ENCODE peak calls at places on chromosomes 6 and 20, in six cellular contexts. Q is CD8-positive, alpha-beta T cell; Z is colonic mucosa; W is AG04449; V is lower leg skin; T is bronchial epithelial cell. R is an unnamed sample.

GRCh38 chr6:11030904-11031303 is 13.2 kb downstream of the ELOVL2 start:
- DNase-seq in Q (no peak), Z (no peak), W (no peak), V (no peak), T (no peak), R (no peak)

GRCh38 chr6:140475086-140475485 is 1100.6 kb upstream of the CITED2 start:
- DNase-seq in Q (no peak), Z (no peak), W (no peak), V (no peak), T (peak), R (no peak)

GRCh38 chr6:107784669-107785068 is 39.4 kb downstream of the SCML4 start:
- DNase-seq in Q (no peak), Z (no peak), W (no peak), V (no peak), T (no peak), R (no peak)

GRCh38 chr6:100335999-100336398 is 128.7 kb downstream of the SIM1 start:
- DNase-seq in Q (no peak), Z (no peak), W (no peak), V (no peak), T (no peak), R (no peak)

GRCh38 chr6:56888687-56889086 is 66.2 kb upstream of the BEND6 start:
- DNase-seq in Q (no peak), Z (no peak), W (no peak), V (no peak), T (no peak), R (no peak)

GRCh38 chr6:15264902-15265761 is 19.3 kb downstream of the JARID2 start:
- DNase-seq in Q (no peak), Z (no peak), W (no peak), V (no peak), T (no peak), R (no peak)

GRCh38 chr20:15887387-15887786 is 685.9 kb downstream of the KIF16B start:
- DNase-seq in Q (no peak), Z (no peak), W (no peak), V (no peak), T (no peak), R (no peak)

GRCh38 chr6:74587386-74587785 is 618.5 kb downstream of the COL12A1 start:
- DNase-seq in Q (no peak), Z (no peak), W (no peak), V (no peak), T (no peak), R (no peak)

GRCh38 chr20:62774076-62774714 is 22.1 kb upstream of the MRGBP start:
- DNase-seq in Q (no peak), Z (no peak), W (no peak), V (no peak), T (no peak), R (no peak)

GRCh38 chr6:37693546-37694250 is 4.0 kb downstream of the MDGA1 start:
- DNase-seq in Q (no peak), Z (no peak), W (no peak), V (no peak), T (no peak), R (no peak)

GRCh38 chr6:26033942-26034354 is 53.3 kb upstream of the HFE start:
- DNase-seq in Q (no peak), Z (no peak), W (no peak), V (no peak), T (no peak), R (no peak)

GRCh38 chr6:168374051-168374502 is 54.5 kb upstream of the DACT2 start:
- DNase-seq in Q (no peak), Z (no peak), W (no peak), V (no peak), T (no peak), R (no peak)

GRCh38 chr6:1418471-1419191 is 29.3 kb downstream of the FOXF2 start:
- DNase-seq in Q (no peak), Z (no peak), W (no peak), V (no peak), T (no peak), R (no peak)

GRCh38 chr6:10272591-10272990 is 142.3 kb downstream of the TFAP2A start:
- DNase-seq in Q (no peak), Z (no peak), W (no peak), V (no peak), T (peak), R (no peak)

GRCh38 chr6:41531591-41532582 is 14.3 kb upstream of the FOXP4 start:
- DNase-seq in Q (peak), Z (no peak), W (peak), V (peak), T (no peak), R (peak)

GRCh38 chr6:12064125-12064524 is 52.0 kb downstream of the HIVEP1 start:
- DNase-seq in Q (no peak), Z (no peak), W (peak), V (no peak), T (no peak), R (peak)

GRCh38 chr6:156662025-156662445 is 115.1 kb upstream of the ARID1B start:
- DNase-seq in Q (no peak), Z (peak), W (peak), V (no peak), T (no peak), R (peak)
- TF ChIP-seq CTCF in Q (peak), Z (peak), W (peak), V (no peak), T (peak), R (peak)

GRCh38 chr6:133895573-133896343 is 6.8 kb downstream of the TCF21 start:
- DNase-seq in Q (no peak), Z (no peak), W (no peak), V (no peak), T (no peak), R (no peak)

GRCh38 chr6:133894369-133894768 is 5.5 kb downstream of the TCF21 start:
- DNase-seq in Q (no peak), Z (no peak), W (no peak), V (no peak), T (no peak), R (no peak)

GRCh38 chr6:133896344-133896721 is 7.4 kb downstream of the TCF21 start:
- DNase-seq in Q (no peak), Z (no peak), W (no peak), V (no peak), T (no peak), R (no peak)

GRCh38 chr6:133893324-133893692 is 4.4 kb downstream of the TCF21 start:
- DNase-seq in Q (no peak), Z (no peak), W (no peak), V (no peak), T (no peak), R (no peak)

GRCh38 chr6:133894795-133895401 is 6.0 kb downstream of the TCF21 start:
- DNase-seq in Q (no peak), Z (peak), W (no peak), V (no peak), T (no peak), R (no peak)
- H3K4me3 ChIP-seq in Q (no peak), Z (no peak), W (no peak), V (no peak), T (no peak), R (no peak)

GRCh38 chr20:53626584-53626983 is 32.9 kb upstream of the ZNF217 start:
- DNase-seq in Q (no peak), Z (no peak), W (no peak), V (no peak), T (no peak), R (no peak)

GRCh38 chr20:53622247-53623114 is 28.8 kb upstream of the ZNF217 start:
- DNase-seq in Q (no peak), Z (no peak), W (no peak), V (no peak), T (no peak), R (no peak)

GRCh38 chr20:53623454-53624206 is 30.0 kb upstream of the ZNF217 start:
- DNase-seq in Q (peak), Z (peak), W (no peak), V (peak), T (peak), R (no peak)

GRCh38 chr20:53621482-53622246 is 28.0 kb upstream of the ZNF217 start:
- DNase-seq in Q (no peak), Z (peak), W (no peak), V (peak), T (peak), R (peak)

GRCh38 chr20:53623127-53623453 is 29.5 kb upstream of the ZNF217 start:
- DNase-seq in Q (no peak), Z (no peak), W (no peak), V (no peak), T (no peak), R (no peak)
- TF ChIP-seq CTCF in Q (no peak), Z (no peak), W (no peak), V (no peak), T (no peak), R (no peak)

DNA sequence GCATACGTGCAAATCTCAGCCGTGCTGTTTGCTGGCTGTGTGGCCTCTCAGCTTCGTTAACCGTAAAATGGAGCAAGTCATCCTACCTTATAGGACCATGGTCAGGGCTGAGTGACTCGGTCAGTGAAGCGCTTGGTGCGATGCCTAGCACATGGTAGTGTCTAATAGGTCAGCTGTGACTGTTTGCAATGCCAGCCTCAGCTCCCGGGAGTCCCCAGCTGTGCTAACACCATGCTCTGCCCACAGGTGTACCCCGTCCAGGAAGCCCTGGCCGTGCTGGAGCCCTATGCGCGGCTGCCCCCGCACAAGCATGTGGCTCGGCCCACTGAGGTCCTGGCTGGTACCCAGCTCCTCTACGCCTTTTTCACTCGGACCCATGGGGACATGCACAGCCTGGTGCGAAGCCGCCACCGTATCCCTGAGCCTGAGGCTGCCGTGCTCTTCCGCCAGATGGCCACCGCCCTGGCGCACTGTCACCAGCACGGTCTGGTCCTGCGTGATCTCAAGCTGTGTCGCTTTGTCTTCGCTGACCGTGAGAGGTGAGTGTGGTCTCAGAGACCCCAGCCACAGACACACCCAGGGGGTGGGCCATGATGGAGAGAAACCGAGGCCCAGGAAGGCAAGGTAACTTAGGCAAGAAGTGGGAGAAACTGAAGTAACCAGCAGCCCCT is 10.6 kb downstream of the TRIB3 start:
- DNase-seq in Q (no peak), Z (no peak), W (no peak), V (no peak), T (no peak), R (no peak)
- H3K4me3 ChIP-seq in Q (no peak), Z (no peak), W (no peak), V (no peak), T (no peak), R (no peak)

GRCh38 chr6:142975272-142975805 is 30.4 kb upstream of the HIVEP2 start:
- DNase-seq in Q (no peak), Z (no peak), W (no peak), V (no peak), T (peak), R (no peak)
- TF ChIP-seq CTCF in Q (no peak), Z (no peak), W (no peak), V (no peak), T (no peak), R (no peak)

GRCh38 chr6:75747371-75747984 is 1.6 kb upstream of the MYO6 start:
- DNase-seq in Q (no peak), Z (peak), W (no peak), V (no peak), T (peak), R (no peak)

GRCh38 chr6:75750925-75751324 is 1.9 kb downstream of the MYO6 start:
- DNase-seq in Q (no peak), Z (no peak), W (no peak), V (no peak), T (no peak), R (no peak)

GRCh38 chr6:75748743-75749538 is at the start of gene MYO6:
- DNase-seq in Q (peak), Z (peak), W (no peak), V (peak), T (peak), R (no peak)

GRCh38 chr6:75745404-75745803 is 3.6 kb upstream of the MYO6 start:
- DNase-seq in Q (no peak), Z (no peak), W (no peak), V (no peak), T (no peak), R (no peak)

GRCh38 chr6:75747985-75748742 is 875 bp upstream of the MYO6 start:
- DNase-seq in Q (no peak), Z (no peak), W (no peak), V (no peak), T (peak), R (no peak)
- H3K4me3 ChIP-seq in Q (peak), Z (peak), W (peak), V (peak), T (peak), R (peak)

GRCh38 chr6:132390451-132390850 is 10.8 kb downstream of the MOXD1 start:
- DNase-seq in Q (no peak), Z (no peak), W (no peak), V (no peak), T (no peak), R (no peak)

GRCh38 chr6:132392292-132392691 is 9.0 kb downstream of the MOXD1 start:
- DNase-seq in Q (no peak), Z (no peak), W (no peak), V (no peak), T (no peak), R (no peak)

GRCh38 chr6:132395015-132395597 is 6.2 kb downstream of the MOXD1 start:
- DNase-seq in Q (no peak), Z (no peak), W (no peak), V (no peak), T (no peak), R (no peak)

GRCh38 chr6:132391391-132392291 is 9.6 kb downstream of the MOXD1 start:
- DNase-seq in Q (no peak), Z (peak), W (peak), V (no peak), T (peak), R (peak)

GRCh38 chr6:132392792-132393191 is 8.5 kb downstream of the MOXD1 start:
- DNase-seq in Q (no peak), Z (no peak), W (no peak), V (no peak), T (peak), R (no peak)
- TF ChIP-seq CTCF in Q (no peak), Z (no peak), W (no peak), V (no peak), T (peak), R (no peak)

DNA sequence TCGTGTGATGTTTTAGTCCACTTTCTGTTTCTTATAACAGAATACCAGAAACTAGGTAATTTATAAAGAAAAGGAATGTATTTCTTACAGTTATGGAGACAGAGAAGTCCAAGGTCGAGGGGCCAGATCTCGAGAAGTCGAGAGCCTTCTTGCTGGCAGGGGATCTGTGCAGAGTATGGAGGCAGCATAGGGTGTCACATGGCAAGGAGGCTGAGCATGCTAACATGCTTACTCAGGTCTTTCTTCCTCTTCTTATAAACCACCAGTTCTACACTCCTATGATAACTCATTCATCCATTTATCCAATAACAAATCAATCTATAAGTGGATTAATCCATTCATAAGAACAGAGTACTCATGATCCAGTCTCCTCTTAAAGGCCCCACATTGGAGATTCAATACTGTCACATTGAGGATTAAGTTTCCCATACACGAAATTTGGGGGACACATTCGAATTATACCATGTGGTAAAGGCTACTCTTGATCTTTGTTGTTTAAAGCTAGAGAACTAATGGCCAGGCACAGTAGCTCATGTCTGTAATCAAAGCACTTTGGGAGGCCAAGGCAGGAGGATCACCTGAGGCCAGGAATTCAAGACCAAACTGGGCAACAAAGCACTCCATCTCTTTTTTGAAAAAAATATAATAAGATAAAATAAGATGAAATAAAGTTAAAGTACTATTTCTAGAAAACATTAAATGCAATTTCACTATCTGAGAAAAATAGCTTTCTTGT is 2.1 kb downstream of the GOPC start:
- DNase-seq in Q (no peak), Z (no peak), W (no peak), V (no peak), T (peak), R (no peak)
- H3K4me3 ChIP-seq in Q (no peak), Z (no peak), W (peak), V (no peak), T (peak), R (peak)

GRCh38 chr6:148578837-148579236 is 168.0 kb upstream of the UST start:
- DNase-seq in Q (no peak), Z (no peak), W (no peak), V (no peak), T (no peak), R (no peak)

GRCh38 chr6:148580442-148580841 is 166.4 kb upstream of the UST start:
- DNase-seq in Q (no peak), Z (no peak), W (no peak), V (no peak), T (no peak), R (no peak)

GRCh38 chr6:148573922-148574321 is 172.9 kb upstream of the UST start:
- DNase-seq in Q (no peak), Z (no peak), W (no peak), V (no peak), T (no peak), R (no peak)

GRCh38 chr6:148578489-148578814 is 168.4 kb upstream of the UST start:
- DNase-seq in Q (no peak), Z (no peak), W (no peak), V (no peak), T (no peak), R (no peak)

GRCh38 chr6:148577687-148578488 is 168.9 kb upstream of the UST start:
- DNase-seq in Q (peak), Z (peak), W (peak), V (peak), T (peak), R (no peak)
- TF ChIP-seq CTCF in Q (peak), Z (peak), W (peak), V (no peak), T (peak), R (peak)

R was measured in BJ.